ENCODE peak calls at places on chromosomes 3 and 15, in five cellular contexts. C, V, H, W and F are unnamed samples. For H3K79me2, the result is how much of the 10 kb centered on the place peaks cover.

GRCh38 chr15:85967553-85967952 is 112.1 kb upstream of the AGBL1 start:
- DNase-seq in H (no peak), C (no peak), V (no peak), W (no peak), F (no peak)

GRCh38 chr3:29331830-29332637 is 51.2 kb downstream of the RBMS3 start:
- DNase-seq in H (no peak), C (no peak), W (no peak), V (no peak), F (no peak)

GRCh38 chr15:85624241-85624855 is 170.4 kb downstream of the KLHL25 start:
- DNase-seq in V (no peak), H (no peak), C (no peak), W (no peak), F (no peak)

GRCh38 chr3:166713787-166714186 is 666.3 kb downstream of the ZBBX start:
- DNase-seq in V (no peak), C (no peak), W (no peak), H (no peak), F (no peak)

GRCh38 chr3:99577160-99577559 is 61.2 kb upstream of the COL8A1 start:
- DNase-seq in V (no peak), W (no peak), H (no peak), C (no peak), F (no peak)

GRCh38 chr15:90750186-90750585 is 33.0 kb downstream of the BLM start:
- DNase-seq in W (no peak), V (no peak), H (no peak), C (no peak), F (no peak)

GRCh38 chr3:45182915-45183881 is 37.0 kb upstream of the CDCP1 start:
- DNase-seq in W (no peak), C (peak), V (peak), H (no peak), F (peak)

GRCh38 chr3:173933113-173933512 is 535.6 kb downstream of the NLGN1 start:
- DNase-seq in C (no peak), H (no peak), W (no peak), V (no peak), F (no peak)

GRCh38 chr15:71773206-71773859 is 37.0 kb upstream of the NR2E3 start:
- DNase-seq in C (no peak), V (no peak), W (no peak), H (no peak), F (no peak)

GRCh38 chr3:45914362-45915077 is 28.2 kb downstream of the CCR9 start:
- DNase-seq in V (no peak), W (no peak), H (no peak), C (no peak), F (no peak)

GRCh38 chr3:16407365-16407764 is 106.1 kb downstream of the RFTN1 start:
- DNase-seq in C (no peak), W (no peak), H (no peak), V (no peak), F (no peak)

GRCh38 chr15:101501703-101502373 is 12.3 kb upstream of the PCSK6 start:
- DNase-seq in H (peak), C (peak), W (no peak), V (peak), F (peak)

GRCh38 chr15:60004019-60004845 is at the start of gene FOXB1:
- DNase-seq in V (no peak), H (no peak), C (no peak), W (no peak), F (no peak)

GRCh38 chr3:16464499-16465150 is 48.9 kb downstream of the RFTN1 start:
- DNase-seq in H (no peak), C (no peak), V (no peak), W (no peak), F (no peak)

GRCh38 chr3:4719011-4719649 is 226.0 kb downstream of the ITPR1 start:
- DNase-seq in W (no peak), V (no peak), C (no peak), H (no peak), F (no peak)

GRCh38 chr3:107847791-107848190 is 243.0 kb downstream of the CD47 start:
- DNase-seq in C (no peak), V (no peak), H (no peak), W (no peak), F (no peak)

GRCh38 chr3:175335229-175335628 is 476.1 kb downstream of the NAALADL2 start:
- DNase-seq in W (no peak), H (no peak), C (no peak), V (no peak), F (no peak)

GRCh38 chr3:175336406-175337133 is 477.4 kb downstream of the NAALADL2 start:
- DNase-seq in C (no peak), H (no peak), W (no peak), V (no peak), F (no peak)

GRCh38 chr3:175340338-175341015 is 481.3 kb downstream of the NAALADL2 start:
- DNase-seq in C (no peak), W (no peak), H (no peak), V (no peak), F (no peak)

GRCh38 chr3:175338775-175339535 is 479.8 kb downstream of the NAALADL2 start:
- DNase-seq in V (no peak), W (no peak), H (no peak), C (no peak), F (peak)

GRCh38 chr3:175337631-175338030 is 478.5 kb downstream of the NAALADL2 start:
- DNase-seq in C (no peak), V (no peak), W (no peak), H (no peak), F (no peak)
- H3K79me2 ChIP-seq in C (under half), V (under half), W (under half), H (under half), F (under half)

DNA sequence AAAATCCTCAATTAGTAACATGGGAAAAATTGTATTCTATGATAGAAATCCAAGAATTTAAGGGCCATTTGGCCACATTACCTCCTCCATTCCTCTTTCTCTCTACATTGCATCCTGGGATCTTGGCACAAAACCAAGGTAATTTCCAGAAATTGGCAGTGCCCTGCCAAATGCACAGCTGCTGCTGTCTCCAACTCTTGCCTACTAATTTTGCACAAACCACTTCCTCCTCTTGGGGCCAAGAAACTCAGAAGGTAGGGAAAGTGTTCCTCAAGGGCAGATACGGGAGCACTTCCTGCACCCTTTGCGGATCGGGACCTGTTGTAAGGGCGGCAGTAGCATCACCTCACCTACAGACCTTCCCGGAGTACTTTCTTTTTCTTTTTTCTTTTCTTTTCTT is 57.8 kb downstream of the MAP3K13 start:
- DNase-seq in C (no peak), W (peak), H (no peak), V (no peak), F (no peak)
- TF ChIP-seq CEBPB in C (no peak), W (no peak), H (no peak), V (no peak), F (no peak)

GRCh38 chr3:188197388-188197847 is 43.5 kb downstream of the LPP start:
- DNase-seq in H (peak), C (no peak), V (no peak), W (no peak), F (no peak)
- H3K79me2 ChIP-seq in H (under half), C (half or more), V (under half), W (under half), F (under half)

GRCh38 chr3:58627580-58627894 is 39.0 kb downstream of the FAM3D start:
- DNase-seq in H (no peak), V (no peak), W (no peak), C (no peak), F (no peak)
- TF ChIP-seq CEBPB in H (no peak), V (no peak), W (no peak), C (no peak), F (no peak)